ENCODE peak calls at places on chromosome 14, in nine cellular contexts. V is iris pigment epithelial cell; C is T-cell; T is IMR-90; D is central memory CD4-positive, alpha-beta T cell; P is transverse colon; W is mesothelial cell of epicardium; K is HTR-8/SVneo; J is effector memory CD8-positive, alpha-beta T cell. S is an unnamed sample.

GRCh38 chr14:93981316-93981715 is 4.9 kb upstream of the ASB2 start:
- DNase-seq in C (no peak), V (no peak), D (no peak), J (no peak), P (no peak), T (no peak), W (no peak), K (no peak), S (no peak)

GRCh38 chr14:24367506-24368214 is at the start of gene NFATC4:
- DNase-seq in J (no peak), C (no peak), P (peak), T (peak), K (peak), W (peak), V (peak), D (peak), S (no peak)

GRCh38 chr14:95054346-95055280 is 102.7 kb downstream of the DICER1 start:
- DNase-seq in J (no peak), T (no peak), V (no peak), C (no peak), W (no peak), K (no peak), D (no peak), P (no peak), S (no peak)

GRCh38 chr14:101010835-101011234 is 107.3 kb upstream of the RTL1 start:
- DNase-seq in C (no peak), T (no peak), D (no peak), P (no peak), K (no peak), V (no peak), J (no peak), W (no peak), S (no peak)

GRCh38 chr14:88632512-88632911 is 69.7 kb downstream of the ZC3H14 start:
- DNase-seq in C (no peak), J (no peak), P (no peak), T (no peak), D (no peak), W (no peak), K (no peak), V (no peak), S (no peak)

GRCh38 chr14:67941456-67942018 is 122.0 kb downstream of the RAD51B start:
- DNase-seq in P (no peak), V (peak), C (no peak), D (no peak), J (no peak), T (peak), W (no peak), K (no peak), S (no peak)

GRCh38 chr14:100038065-100038464 is 27.2 kb upstream of the EVL start:
- DNase-seq in D (no peak), V (no peak), W (no peak), P (no peak), K (no peak), J (no peak), T (no peak), C (no peak), S (no peak)

GRCh38 chr14:24871302-24871701 is 178.6 kb downstream of the STXBP6 start:
- DNase-seq in D (no peak), T (peak), C (no peak), V (peak), W (no peak), K (no peak), P (no peak), J (no peak), S (no peak)

GRCh38 chr14:93790966-93791365 is 2.7 kb upstream of the PRIMA1 start:
- DNase-seq in C (no peak), D (no peak), V (no peak), W (no peak), J (no peak), K (no peak), T (no peak), P (no peak), S (no peak)

GRCh38 chr14:65927871-65928270 is 515.3 kb downstream of the FUT8 start:
- DNase-seq in K (no peak), V (no peak), J (peak), T (no peak), W (no peak), D (peak), C (peak), P (peak), S (peak)

GRCh38 chr14:26427059-26427458 is 170.8 kb downstream of the NOVA1 start:
- DNase-seq in K (peak), C (no peak), T (no peak), P (no peak), V (peak), D (no peak), J (no peak), W (no peak), S (no peak)

GRCh38 chr14:80212025-80212402 is 710 bp upstream of the DIO2 start:
- DNase-seq in J (no peak), T (peak), D (no peak), W (no peak), P (no peak), V (peak), C (no peak), K (no peak), S (no peak)

GRCh38 chr14:58731465-58732330 is 93.9 kb downstream of the DACT1 start:
- DNase-seq in P (no peak), T (peak), V (peak), W (no peak), J (no peak), C (no peak), D (no peak), K (peak), S (no peak)

GRCh38 chr14:67461341-67461985 is 27.1 kb downstream of the TMEM229B start:
- DNase-seq in P (no peak), C (no peak), K (no peak), W (no peak), T (peak), D (no peak), J (no peak), V (peak), S (no peak)

GRCh38 chr14:103561381-103562134 is 899 bp downstream of the BAG5 start:
- DNase-seq in V (peak), D (peak), J (peak), C (no peak), T (peak), K (no peak), W (peak), P (no peak), S (peak)

GRCh38 chr14:49687942-49688700 is at the start of gene POLE2:
- DNase-seq in D (peak), K (peak), J (peak), P (peak), T (peak), C (peak), W (peak), V (peak), S (peak)

GRCh38 chr14:74922752-74923401 is at the start of gene RPS6KL1:
- DNase-seq in K (peak), J (peak), C (peak), D (peak), V (peak), W (peak), T (peak), P (peak), S (peak)

GRCh38 chr14:71103662-71104484 is 196.6 kb downstream of the PCNX1 start:
- DNase-seq in D (peak), V (peak), P (no peak), K (peak), C (no peak), W (no peak), J (peak), T (peak), S (no peak)

GRCh38 chr14:58488550-58488949 is 61.0 kb downstream of the KIAA0586 start:
- DNase-seq in T (peak), J (no peak), C (no peak), K (peak), D (no peak), W (no peak), V (peak), P (no peak), S (no peak)

GRCh38 chr14:78758333-78758732 is 588.2 kb downstream of the NRXN3 start:
- DNase-seq in V (peak), D (no peak), K (no peak), W (no peak), C (no peak), P (no peak), T (peak), J (no peak), S (no peak)